ENCODE peak calls at places on chromosomes 6 and 20, in nine cellular contexts. U, P, B, D, W, V, L, H and N are unnamed samples.

GRCh38 chr20:18324596-18325089 is 36.3 kb downstream of the ZNF133 start:
- DNase-seq in D (no peak), U (no peak), W (no peak), L (no peak), P (no peak), B (no peak), H (no peak), V (no peak), N (no peak)

GRCh38 chr6:36131517-36132220 is 1.4 kb downstream of the MAPK13 start:
- DNase-seq in P (no peak), H (no peak), V (peak), L (peak), D (no peak), U (peak), B (peak), W (peak), N (peak)

GRCh38 chr6:28226460-28226859 is 1.4 kb downstream of the ZSCAN9 start:
- DNase-seq in L (no peak), U (no peak), V (no peak), D (no peak), H (no peak), P (no peak), B (no peak), W (no peak), N (no peak)

GRCh38 chr6:43842231-43842794 is 72.3 kb downstream of the VEGFA start:
- DNase-seq in V (no peak), D (no peak), U (no peak), L (no peak), P (no peak), B (no peak), W (no peak), H (no peak), N (no peak)

GRCh38 chr6:17091122-17091521 is 10.7 kb upstream of the STMND1 start:
- DNase-seq in H (no peak), U (no peak), B (no peak), W (no peak), L (no peak), D (no peak), V (no peak), P (peak), N (no peak)

GRCh38 chr6:152329640-152330202 is 307.4 kb downstream of the SYNE1 start:
- DNase-seq in U (no peak), H (no peak), P (no peak), W (no peak), V (no peak), B (no peak), D (no peak), L (no peak), N (no peak)

GRCh38 chr6:100706491-100706890 is 174.6 kb downstream of the ASCC3 start:
- DNase-seq in V (no peak), U (no peak), P (no peak), B (no peak), L (no peak), H (no peak), D (no peak), W (no peak), N (no peak)

GRCh38 chr6:52729594-52729993 is 33.7 kb downstream of the GSTA2 start:
- DNase-seq in P (no peak), V (no peak), L (no peak), W (no peak), B (no peak), D (no peak), H (no peak), U (no peak), N (no peak)

GRCh38 chr6:46324706-46325105 is 153.9 kb upstream of the ENPP5 start:
- DNase-seq in U (no peak), D (no peak), L (no peak), B (no peak), P (no peak), H (no peak), V (no peak), W (no peak), N (no peak)

GRCh38 chr6:44276667-44277640 is 6.7 kb downstream of the TMEM151B start:
- DNase-seq in B (no peak), L (no peak), U (no peak), P (no peak), D (no peak), V (no peak), H (no peak), W (no peak), N (no peak)

GRCh38 chr20:56200456-56200855 is 48.1 kb upstream of the MC3R start:
- DNase-seq in B (no peak), U (no peak), D (no peak), P (peak), L (no peak), W (no peak), V (no peak), H (no peak), N (no peak)

GRCh38 chr6:107154131-107154906 is 39.0 kb upstream of the BEND3 start:
- DNase-seq in P (peak), V (no peak), U (no peak), W (no peak), B (peak), L (no peak), D (no peak), H (peak), N (no peak)

GRCh38 chr20:40986774-40987173 is 41.8 kb upstream of the TOP1 start:
- DNase-seq in B (no peak), D (no peak), U (no peak), W (no peak), P (no peak), H (no peak), L (no peak), V (no peak), N (no peak)

GRCh38 chr6:1126036-1126435 is 185.9 kb upstream of the FOXQ1 start:
- DNase-seq in B (peak), V (no peak), L (no peak), W (no peak), H (no peak), U (no peak), P (no peak), D (no peak), N (no peak)

GRCh38 chr20:16472045-16472872 is 101.0 kb downstream of the KIF16B start:
- DNase-seq in H (no peak), V (no peak), W (no peak), D (no peak), P (no peak), B (no peak), L (no peak), U (no peak), N (no peak)

GRCh38 chr6:73580247-73581149 is 59.7 kb upstream of the EEF1A1 start:
- DNase-seq in W (peak), L (peak), D (peak), B (peak), H (peak), V (peak), U (peak), P (peak), N (peak)

GRCh38 chr20:19583532-19584175 is 174.4 kb upstream of the RIN2 start:
- DNase-seq in L (peak), H (peak), D (peak), V (no peak), B (peak), P (peak), U (peak), W (peak), N (peak)

GRCh38 chr20:9415426-9415825 is 99.0 kb upstream of the LAMP5 start:
- DNase-seq in H (no peak), P (no peak), W (no peak), U (no peak), B (no peak), D (no peak), L (no peak), V (no peak), N (no peak)

GRCh38 chr6:26232950-26233607 is 131.9 kb upstream of the BTN3A2 start:
- DNase-seq in B (peak), W (no peak), V (peak), U (no peak), P (peak), D (no peak), L (peak), H (no peak), N (peak)